ENCODE peak calls at places on chromosomes 2 and 18, in ten cellular contexts. U, V, R, M, D, Y, K, P, L and Z are unnamed samples.

GRCh38 chr2:7430869-7431641 is 513.8 kb downstream of the RNF144A start:
- DNase-seq in L (peak), P (peak), K (no peak), Y (peak), M (no peak), R (peak), U (no peak), V (no peak), D (no peak), Z (no peak)

GRCh38 chr2:150653351-150653750 is 165.9 kb upstream of the RND3 start:
- DNase-seq in Y (no peak), U (no peak), P (no peak), R (no peak), L (no peak), D (no peak), K (no peak), M (peak), V (no peak), Z (no peak)

GRCh38 chr18:79528296-79528695 is 132.6 kb downstream of the NFATC1 start:
- DNase-seq in K (no peak), R (no peak), V (no peak), P (no peak), U (no peak), M (no peak), L (no peak), D (no peak), Y (peak), Z (no peak)

GRCh38 chr18:69414184-69414583 is 13.5 kb downstream of the DOK6 start:
- DNase-seq in U (no peak), M (no peak), P (no peak), V (no peak), Y (no peak), L (no peak), R (no peak), K (no peak), D (no peak), Z (no peak)

GRCh38 chr2:238786379-238786778 is 61.5 kb upstream of the TWIST2 start:
- DNase-seq in P (no peak), L (no peak), M (no peak), K (peak), Y (no peak), R (no peak), D (no peak), V (no peak), U (no peak), Z (no peak)

GRCh38 chr2:332592-332991 is 44.7 kb upstream of the ALKAL2 start:
- DNase-seq in Y (no peak), R (no peak), P (no peak), M (no peak), L (no peak), D (no peak), U (no peak), V (no peak), K (no peak), Z (no peak)

GRCh38 chr2:224584768-224585204 is 377 bp downstream of the CUL3 start:
- DNase-seq in R (peak), M (peak), V (no peak), Y (peak), L (peak), U (peak), D (peak), K (no peak), P (peak), Z (no peak)

GRCh38 chr2:109216332-109216731 is 87.3 kb downstream of the SH3RF3 start:
- DNase-seq in Y (no peak), D (no peak), P (no peak), K (no peak), L (peak), U (no peak), M (no peak), V (no peak), R (no peak), Z (no peak)

GRCh38 chr2:64654063-64654811 is 524 bp upstream of the SERTAD2 start:
- DNase-seq in M (peak), P (peak), Y (peak), U (peak), K (peak), V (peak), R (peak), D (peak), L (peak), Z (no peak)

GRCh38 chr2:203871371-203871983 is 3.9 kb downstream of the CTLA4 start:
- DNase-seq in M (no peak), R (peak), D (no peak), Y (no peak), L (no peak), P (no peak), U (no peak), V (no peak), K (no peak), Z (no peak)

GRCh38 chr2:24228470-24228869 is 53.6 kb downstream of the FAM228A start:
- DNase-seq in M (peak), V (peak), R (no peak), L (no peak), U (peak), Y (no peak), K (no peak), P (no peak), D (peak), Z (no peak)

GRCh38 chr18:45014047-45014501 is 333.4 kb downstream of the SETBP1 start:
- DNase-seq in Y (no peak), D (peak), P (no peak), U (peak), M (peak), K (peak), V (peak), L (no peak), R (no peak), Z (peak)

GRCh38 chr2:67899187-67899586 is 163.6 kb downstream of the C1D start:
- DNase-seq in P (no peak), M (no peak), L (no peak), R (no peak), K (no peak), U (no peak), Y (no peak), D (no peak), V (no peak), Z (no peak)

GRCh38 chr2:158967114-158967730 is 1.2 kb upstream of the TANC1 start:
- DNase-seq in V (no peak), K (no peak), Y (no peak), M (no peak), D (no peak), R (no peak), L (no peak), P (no peak), U (no peak), Z (no peak)

GRCh38 chr2:104784264-104784663 is 69.7 kb upstream of the POU3F3 start:
- DNase-seq in K (no peak), P (no peak), V (no peak), M (no peak), L (no peak), R (no peak), D (no peak), U (no peak), Y (no peak), Z (no peak)

GRCh38 chr2:189015378-189015777 is 41.2 kb downstream of the COL3A1 start:
- DNase-seq in M (no peak), U (peak), R (no peak), V (peak), L (no peak), P (no peak), K (no peak), D (no peak), Y (no peak), Z (no peak)

GRCh38 chr18:41145526-41145925 is 809.5 kb upstream of the PIK3C3 start:
- DNase-seq in L (no peak), V (no peak), D (no peak), R (no peak), K (no peak), M (no peak), Y (no peak), P (no peak), U (peak), Z (no peak)

GRCh38 chr18:60339018-60339417 is 33.6 kb downstream of the MC4R start:
- DNase-seq in M (no peak), K (no peak), D (no peak), L (no peak), V (no peak), P (no peak), Y (no peak), R (no peak), U (no peak), Z (no peak)

DNA sequence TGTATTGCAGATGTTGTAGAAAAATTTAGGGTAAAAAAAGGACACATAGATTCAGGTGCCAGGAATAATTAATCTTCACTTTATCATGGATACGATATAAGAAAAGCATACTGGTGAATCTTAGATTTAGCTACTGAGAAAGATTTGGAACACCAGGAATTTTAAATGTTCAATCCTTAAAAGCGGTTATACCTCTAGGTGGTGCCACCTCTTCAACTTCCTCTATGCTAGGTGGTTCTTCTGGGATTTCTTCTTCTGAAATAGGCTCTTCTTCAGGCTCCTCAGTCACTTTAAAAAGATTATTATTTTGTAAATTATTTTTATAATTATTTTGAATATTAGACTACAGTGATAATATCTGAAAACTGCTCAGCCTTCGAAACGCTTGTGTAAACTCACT is 133.1 kb downstream of the TTN start:
- DNase-seq in R (no peak), L (no peak), D (peak), V (no peak), P (no peak), Y (no peak), M (no peak), K (no peak), U (no peak), Z (no peak)
- TF ChIP-seq CTCF in R (no peak), L (no peak), D (no peak), V (peak), P (peak), Y (no peak), M (no peak), K (peak), U (no peak), Z (peak)

GRCh38 chr18:36031407-36031806 is 36.0 kb downstream of the RPRD1A start:
- DNase-seq in L (no peak), M (no peak), D (no peak), Y (no peak), V (no peak), R (no peak), P (no peak), K (no peak), U (no peak), Z (no peak)
- H3K4me3 ChIP-seq in L (no peak), M (no peak), D (no peak), Y (no peak), V (no peak), R (no peak), P (no peak), K (no peak), U (no peak), Z (no peak)

GRCh38 chr2:187453078-187453641 is 5.1 kb upstream of the CALCRL start:
- DNase-seq in R (peak), L (no peak), U (peak), V (peak), K (no peak), D (peak), M (peak), P (no peak), Y (no peak), Z (no peak)
- TF ChIP-seq CTCF in R (peak), L (no peak), U (peak), V (peak), K (peak), D (peak), M (no peak), P (peak), Y (peak), Z (peak)

DNA sequence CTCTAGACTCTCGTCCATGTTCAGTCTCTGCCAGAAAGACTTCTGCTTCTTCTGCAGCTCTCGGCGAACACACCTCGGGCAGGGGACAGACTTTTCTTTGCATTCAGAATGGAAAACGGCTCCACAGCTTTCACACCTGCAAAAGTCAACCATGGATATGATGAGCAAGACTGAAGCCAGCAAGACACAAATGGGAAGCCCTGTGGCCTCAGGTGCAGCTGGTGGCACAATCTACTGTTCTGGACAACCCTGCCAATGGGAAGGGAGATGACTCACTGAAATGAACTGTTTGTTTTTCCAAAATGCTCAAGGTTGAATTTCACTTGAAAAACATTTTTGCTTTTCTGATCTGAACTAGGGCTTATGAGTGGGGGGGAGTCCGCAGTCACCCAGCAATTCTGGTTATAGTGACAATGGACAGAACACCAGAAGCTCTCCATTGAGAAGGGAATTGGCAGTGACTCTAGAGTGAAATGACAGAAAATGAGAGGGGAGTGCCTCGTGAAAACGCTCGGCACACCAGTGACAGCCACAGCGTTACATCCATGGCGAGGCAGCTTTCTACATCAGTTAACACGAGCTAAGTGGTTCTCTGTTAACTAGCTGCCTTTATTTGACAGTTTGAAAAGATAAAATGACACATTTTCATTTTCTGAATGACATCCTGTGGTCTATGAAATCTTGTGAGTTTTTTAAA is 58.8 kb upstream of the FZD5 start:
- DNase-seq in K (no peak), P (no peak), Y (no peak), U (peak), L (no peak), M (no peak), V (peak), R (no peak), D (no peak), Z (no peak)
- H3K4me3 ChIP-seq in K (no peak), P (no peak), Y (no peak), U (no peak), L (no peak), M (no peak), V (no peak), R (no peak), D (peak), Z (no peak)

GRCh38 chr2:236176417-236176816 is 8.2 kb upstream of the GBX2 start:
- DNase-seq in R (no peak), V (peak), U (peak), Y (no peak), K (no peak), D (peak), M (peak), L (no peak), P (no peak), Z (no peak)

GRCh38 chr2:236177967-236178909 is 10.1 kb upstream of the GBX2 start:
- DNase-seq in U (peak), P (peak), D (peak), R (no peak), L (no peak), Y (no peak), K (no peak), M (peak), V (peak), Z (no peak)

GRCh38 chr2:236178921-236179652 is 10.9 kb upstream of the GBX2 start:
- DNase-seq in K (no peak), L (no peak), R (no peak), P (no peak), Y (no peak), D (peak), V (no peak), M (peak), U (no peak), Z (no peak)

GRCh38 chr2:236176951-236177350 is 8.8 kb upstream of the GBX2 start:
- DNase-seq in Y (no peak), L (no peak), V (no peak), K (no peak), R (no peak), D (no peak), U (no peak), P (no peak), M (no peak), Z (no peak)

GRCh38 chr2:236177604-236177966 is 9.4 kb upstream of the GBX2 start:
- DNase-seq in R (peak), V (peak), P (peak), D (peak), M (peak), Y (no peak), L (no peak), U (peak), K (no peak), Z (no peak)
- TF ChIP-seq CTCF in R (peak), V (peak), P (no peak), D (no peak), M (no peak), Y (no peak), L (no peak), U (peak), K (peak), Z (peak)

GRCh38 chr2:60438136-60438535 is 115.3 kb downstream of the BCL11A start:
- DNase-seq in L (no peak), D (no peak), K (no peak), M (no peak), R (no peak), V (no peak), Y (no peak), U (no peak), P (no peak), Z (no peak)
- H3K4me3 ChIP-seq in L (no peak), D (no peak), K (no peak), M (no peak), R (no peak), V (no peak), Y (no peak), U (no peak), P (no peak), Z (no peak)

DNA sequence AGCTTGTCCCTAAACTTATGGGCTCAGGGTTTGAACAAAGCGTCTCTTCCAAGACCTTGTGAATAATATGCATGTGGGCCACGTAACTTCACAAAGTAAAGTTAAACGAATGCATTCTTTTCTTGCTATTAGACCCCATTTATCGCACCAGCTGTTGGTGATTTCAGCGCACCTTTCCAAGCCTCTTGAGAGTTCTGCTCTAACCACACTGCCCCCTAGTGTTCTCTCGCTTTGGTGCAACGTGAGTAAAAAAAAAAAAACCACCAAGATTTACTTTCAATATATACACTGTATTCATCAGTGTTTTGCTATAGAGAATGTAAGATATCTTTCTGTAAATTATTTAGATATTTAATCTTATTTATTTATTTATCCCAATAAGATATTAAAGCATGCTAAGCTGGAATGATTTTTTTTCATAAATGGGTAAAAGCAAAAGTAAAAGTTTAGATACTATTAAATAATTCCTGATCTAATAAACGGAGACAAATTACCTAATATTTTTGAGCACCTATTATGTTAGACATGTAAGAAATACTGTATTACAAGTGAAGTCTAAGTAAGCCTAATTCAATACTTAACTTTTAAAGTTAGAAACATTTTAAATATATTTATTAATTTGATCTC is 459.5 kb downstream of the DLGAP1 start:
- DNase-seq in D (peak), P (no peak), U (peak), Y (no peak), L (peak), V (peak), R (peak), M (peak), K (no peak), Z (no peak)
- TF ChIP-seq CTCF in D (peak), P (peak), U (peak), Y (peak), L (peak), V (peak), R (peak), M (peak), K (peak), Z (peak)